ENCODE peak calls at places on chromosomes 12 and 14, in nine cellular contexts. B is left colon; S is NCI-H2029; L is DMS79 treated with DMSO at 0.1 percent for 48 hours; Q is kidney epithelial cell; O is AG10803; A is activated T-helper 2 cell treated with anti-CD3 and anti-CD28 coated beads, Interferon-gamma antibody, Interleukin-2, Interleukin-4, amounts not matched to agents 10 μg/mL and 5 μg/mL and 100 μg/mL, durations not matched to agents 14 hours and 24 hours and 36 hours; X is AG09309; D is T-helper 2 cell. M is an unnamed sample.

GRCh38 chr12:6432991-6433390 is 11.8 kb upstream of the CD27 start:
- DNase-seq in L (no peak), O (no peak), S (no peak), X (no peak), A (no peak), B (no peak), D (no peak), Q (no peak), M (no peak)

GRCh38 chr14:104690861-104691455 is 1.5 kb downstream of the INF2 start:
- DNase-seq in L (no peak), Q (no peak), A (no peak), B (no peak), S (no peak), O (no peak), X (no peak), D (no peak), M (no peak)

GRCh38 chr12:115323223-115323905 is 639.4 kb upstream of the TBX3 start:
- DNase-seq in L (no peak), S (no peak), D (no peak), X (no peak), B (no peak), A (no peak), Q (no peak), O (peak; percentile 81), M (no peak)

GRCh38 chr12:51621155-51621922 is 30.3 kb downstream of the SCN8A start:
- DNase-seq in X (peak; percentile 67), Q (no peak), B (no peak), D (no peak), O (peak; percentile 67), L (no peak), A (no peak), S (no peak), M (no peak)

GRCh38 chr14:97458302-97459137 is 661.3 kb downstream of the VRK1 start:
- DNase-seq in A (peak; percentile 81), S (peak; percentile 45), L (peak; percentile 83), O (peak; percentile 3), B (no peak), Q (no peak), X (no peak), D (peak; percentile 97), M (no peak)

GRCh38 chr14:81269100-81269978 is 48.6 kb upstream of the GTF2A1 start:
- DNase-seq in S (peak; percentile 28), Q (peak; percentile 43), A (no peak), B (no peak), L (peak; percentile 99), D (peak; percentile 48), X (no peak), O (peak; percentile 66), M (peak; percentile 66)

GRCh38 chr12:88390811-88391210 is 189.5 kb downstream of the KITLG start:
- DNase-seq in D (no peak), X (no peak), S (no peak), O (no peak), A (no peak), L (no peak), B (no peak), Q (no peak), M (no peak)

GRCh38 chr14:54814076-54814475 is 88.5 kb downstream of the GCH1 start:
- DNase-seq in O (no peak), B (no peak), S (peak; percentile 33), A (no peak), D (peak; percentile 41), Q (no peak), X (no peak), L (no peak), M (no peak)

GRCh38 chr12:1398673-1399072 is 195.7 kb downstream of the FBXL14 start:
- DNase-seq in L (no peak), D (peak; percentile 19), O (peak; percentile 45), B (no peak), S (no peak), A (no peak), X (no peak), Q (no peak), M (peak; percentile 38)

GRCh38 chr12:133130808-133131128 is 341 bp downstream of the ZNF10 start:
- DNase-seq in A (no peak), S (peak; percentile 45), Q (no peak), D (no peak), B (peak; percentile 31), O (no peak), L (no peak), X (no peak), M (no peak)

GRCh38 chr12:72476301-72476700 is 204.1 kb downstream of the TRHDE start:
- DNase-seq in L (no peak), S (no peak), A (no peak), Q (no peak), X (no peak), B (no peak), D (no peak), O (no peak), M (no peak)

GRCh38 chr14:24056800-24057184 is 5.0 kb downstream of the CARMIL3 start:
- DNase-seq in D (no peak), X (no peak), A (no peak), O (no peak), B (peak; percentile 20), L (no peak), Q (no peak), S (no peak), M (no peak)

M was measured in Caki2.